ENCODE peak calls at places on chromosomes 13 and 19, in five cellular contexts. K is brain microvascular endothelial cell, O is lower leg skin, Y is heart right ventricle, U is tibial nerve. B is an unnamed sample.

GRCh38 chr13:27147530-27148170 is 24.0 kb downstream of the USP12 start:
- DNase-seq in K (no peak), Y (no peak), O (no peak), U (no peak), B (no peak)

GRCh38 chr19:48812094-48812929 is 1.5 kb upstream of the BCAT2 start:
- DNase-seq in Y (peak), K (peak), U (peak), O (peak), B (peak)

GRCh38 chr13:50149932-50150331 is 134.7 kb downstream of the KCNRG start:
- DNase-seq in K (no peak), Y (no peak), U (no peak), O (no peak), B (no peak)

GRCh38 chr13:79831556-79831955 is 350.6 kb downstream of the NDFIP2 start:
- DNase-seq in O (no peak), K (no peak), Y (no peak), U (no peak), B (no peak)

GRCh38 chr13:43881580-43881979 is 1.9 kb downstream of the LACC1 start:
- DNase-seq in O (no peak), K (no peak), U (no peak), Y (no peak), B (no peak)

GRCh38 chr19:13029893-13030292 is 34.6 kb downstream of the NFIX start:
- DNase-seq in U (no peak), K (no peak), Y (no peak), O (no peak), B (no peak)

GRCh38 chr13:114048463-114048862 is 74.6 kb upstream of the C13orf46 start:
- DNase-seq in U (no peak), Y (no peak), O (no peak), K (no peak), B (no peak)

GRCh38 chr19:52474351-52475127 is 21.2 kb downstream of the ZNF578 start:
- DNase-seq in U (no peak), Y (no peak), K (no peak), O (no peak), B (no peak)

GRCh38 chr13:94323746-94324408 is 155.6 kb downstream of the DCT start:
- DNase-seq in K (no peak), Y (no peak), U (no peak), O (no peak), B (no peak)

DNA sequence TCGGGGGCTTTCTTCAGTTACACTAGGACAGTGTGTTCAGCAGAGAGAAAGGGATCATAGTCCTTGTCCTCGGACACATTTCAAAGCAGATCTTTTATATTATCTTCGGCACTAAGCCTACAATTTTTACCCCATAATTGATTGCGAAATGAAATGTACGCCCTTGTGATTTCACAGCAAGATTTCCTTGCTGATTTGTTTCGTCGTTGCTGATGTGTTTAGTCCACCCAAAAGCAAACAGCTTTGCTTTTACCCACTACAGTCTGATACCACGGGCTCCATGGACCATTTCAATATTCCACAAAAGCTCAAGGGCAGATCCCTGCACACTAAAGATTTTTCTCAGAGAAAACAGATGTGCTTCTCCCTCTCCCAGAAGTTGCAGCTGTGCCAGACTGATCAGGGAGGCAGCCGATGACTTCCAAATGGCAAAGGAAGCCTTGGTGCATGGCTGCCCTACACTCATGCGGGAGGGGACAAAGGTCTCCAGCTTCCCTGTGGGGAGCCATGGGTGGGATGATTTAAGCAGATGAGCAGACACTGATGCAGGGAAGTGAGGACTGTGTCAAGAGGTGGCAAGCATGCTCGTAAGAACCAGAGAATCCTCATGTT is 81.2 kb downstream of the STK24 start:
- DNase-seq in U (no peak), Y (no peak), O (no peak), K (no peak), B (peak)
- H3K4me3 ChIP-seq in U (no peak), Y (no peak), O (no peak), K (no peak), B (peak)

GRCh38 chr19:31553112-31553843 is 204.0 kb upstream of the TSHZ3 start:
- DNase-seq in Y (no peak), O (no peak), U (peak), K (no peak), B (no peak)

GRCh38 chr19:31553844-31554215 is 204.6 kb upstream of the TSHZ3 start:
- DNase-seq in K (no peak), U (peak), Y (no peak), O (no peak), B (no peak)

GRCh38 chr19:31559494-31559893 is 210.3 kb upstream of the TSHZ3 start:
- DNase-seq in O (peak), U (no peak), Y (no peak), K (no peak), B (no peak)

GRCh38 chr19:31554360-31554759 is 205.1 kb upstream of the TSHZ3 start:
- DNase-seq in O (no peak), Y (no peak), U (peak), K (no peak), B (no peak)

GRCh38 chr19:31555634-31556215 is 206.5 kb upstream of the TSHZ3 start:
- DNase-seq in Y (no peak), K (no peak), U (no peak), O (no peak), B (no peak)
- TF ChIP-seq CTCF in Y (no peak), K (no peak), U (no peak), O (no peak), B (no peak)

GRCh38 chr19:1752009-1752756 is 1.1 kb upstream of the ONECUT3 start:
- DNase-seq in K (no peak), O (no peak), Y (no peak), U (no peak), B (no peak)
- H3K4me3 ChIP-seq in K (no peak), O (no peak), Y (no peak), U (no peak), B (no peak)

GRCh38 chr13:52652980-52653303 is 306 bp downstream of the SUGT1 start:
- DNase-seq in Y (no peak), O (no peak), K (no peak), U (no peak), B (no peak)
- TF ChIP-seq CTCF in Y (peak), O (no peak), K (no peak), U (no peak), B (no peak)

GRCh38 chr19:4378886-4379285 is 21.5 kb downstream of the SH3GL1 start:
- DNase-seq in K (no peak), U (no peak), Y (no peak), O (no peak), B (no peak)
- H3K4me3 ChIP-seq in K (no peak), U (no peak), Y (no peak), O (no peak), B (no peak)

GRCh38 chr13:21022694-21023325 is 38.6 kb downstream of the LATS2 start:
- DNase-seq in O (peak), K (no peak), Y (no peak), U (no peak), B (no peak)
- TF ChIP-seq CTCF in O (no peak), K (peak), Y (no peak), U (no peak), B (no peak)

DNA sequence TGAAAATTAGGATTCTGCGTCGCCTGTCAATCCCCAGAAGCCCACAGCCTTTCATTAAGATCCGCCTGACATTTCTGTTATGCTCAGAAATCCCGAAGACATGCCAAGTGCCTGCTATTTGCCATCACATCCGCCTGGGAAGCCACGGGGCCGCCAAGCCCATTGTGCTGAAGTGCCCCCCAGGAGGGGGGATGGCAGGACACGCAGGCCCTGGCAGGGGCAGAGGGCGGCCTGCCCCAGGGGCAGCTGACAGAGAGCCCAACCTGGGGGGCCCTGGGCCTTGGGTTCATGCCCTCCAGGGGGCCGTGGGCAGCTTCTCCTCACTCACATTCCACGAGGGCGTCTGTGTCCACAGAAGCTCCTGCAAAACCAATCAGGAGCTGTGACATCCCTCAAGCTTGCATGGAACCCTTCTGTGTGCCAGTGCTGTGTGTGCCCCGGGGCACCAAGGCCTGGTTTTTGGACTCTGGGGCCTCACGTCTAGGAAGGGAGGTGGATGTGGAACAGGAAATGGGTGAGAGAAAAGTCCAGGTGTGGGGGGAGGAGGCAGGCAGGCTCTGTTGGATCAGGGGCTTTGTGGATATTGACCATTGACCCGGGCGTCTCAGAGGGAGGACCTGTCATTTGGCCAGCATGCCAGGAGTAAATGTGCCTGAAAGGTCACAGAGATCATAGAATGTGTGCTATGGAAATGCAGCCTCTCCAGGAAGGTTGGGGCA is 122.9 kb downstream of the URI1 start:
- DNase-seq in U (no peak), K (no peak), Y (no peak), O (peak), B (no peak)
- H3K4me3 ChIP-seq in U (no peak), K (no peak), Y (no peak), O (no peak), B (no peak)

GRCh38 chr19:3467437-3468198 is 12.7 kb downstream of the SMIM24 start:
- DNase-seq in Y (no peak), K (no peak), O (no peak), U (no peak), B (no peak)

GRCh38 chr19:3470500-3471128 is 9.7 kb downstream of the SMIM24 start:
- DNase-seq in K (no peak), Y (no peak), O (no peak), U (no peak), B (no peak)

GRCh38 chr19:3471954-3472655 is 8.2 kb downstream of the SMIM24 start:
- DNase-seq in O (no peak), Y (peak), K (no peak), U (no peak), B (no peak)

GRCh38 chr19:3468211-3468610 is 12.1 kb downstream of the SMIM24 start:
- DNase-seq in U (no peak), K (no peak), O (no peak), Y (no peak), B (no peak)

DNA sequence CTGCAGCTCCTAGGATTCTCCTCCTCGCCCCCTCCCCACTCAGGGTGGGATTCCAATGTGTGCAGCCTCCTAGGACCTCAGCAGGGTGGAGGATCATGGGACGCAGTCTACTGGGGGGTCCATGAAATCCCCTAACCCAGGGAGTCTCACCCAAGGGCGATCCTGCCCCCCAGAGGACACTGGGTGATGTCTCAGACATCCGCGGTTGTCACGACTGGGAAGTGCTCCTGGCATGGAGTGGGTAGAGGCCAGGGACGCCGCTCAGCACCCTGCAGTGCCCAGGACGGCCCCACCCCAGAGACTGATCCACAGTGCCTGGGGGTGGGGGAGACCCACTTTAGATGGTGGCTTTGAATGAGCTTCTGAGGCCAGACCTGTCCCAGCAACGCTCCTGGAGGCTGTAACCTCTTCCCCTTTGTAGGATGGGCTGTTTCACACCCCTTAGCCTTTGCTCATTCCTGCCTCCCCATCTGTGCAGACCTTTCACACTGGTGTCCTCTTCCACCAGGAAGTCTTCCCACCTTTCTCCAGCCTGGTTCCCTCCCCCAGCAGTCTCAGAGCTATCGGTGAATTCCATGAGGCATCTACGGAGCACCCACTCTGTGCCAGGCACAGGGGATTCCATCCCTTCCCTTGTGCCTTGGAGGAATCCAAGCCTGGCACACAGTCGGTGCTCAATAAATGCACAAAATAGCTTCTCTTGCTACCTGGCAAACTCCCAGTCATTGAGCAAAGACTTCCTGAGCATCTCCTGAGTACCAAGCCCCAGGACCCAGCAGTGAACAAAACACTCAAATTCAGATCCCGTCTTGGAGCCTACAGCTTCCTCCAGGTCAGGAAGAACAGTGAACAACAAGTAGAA is 10.5 kb downstream of the SMIM24 start:
- DNase-seq in U (no peak), K (no peak), O (no peak), Y (no peak), B (peak)
- TF ChIP-seq CTCF in U (no peak), K (peak), O (no peak), Y (peak), B (no peak)

DNA sequence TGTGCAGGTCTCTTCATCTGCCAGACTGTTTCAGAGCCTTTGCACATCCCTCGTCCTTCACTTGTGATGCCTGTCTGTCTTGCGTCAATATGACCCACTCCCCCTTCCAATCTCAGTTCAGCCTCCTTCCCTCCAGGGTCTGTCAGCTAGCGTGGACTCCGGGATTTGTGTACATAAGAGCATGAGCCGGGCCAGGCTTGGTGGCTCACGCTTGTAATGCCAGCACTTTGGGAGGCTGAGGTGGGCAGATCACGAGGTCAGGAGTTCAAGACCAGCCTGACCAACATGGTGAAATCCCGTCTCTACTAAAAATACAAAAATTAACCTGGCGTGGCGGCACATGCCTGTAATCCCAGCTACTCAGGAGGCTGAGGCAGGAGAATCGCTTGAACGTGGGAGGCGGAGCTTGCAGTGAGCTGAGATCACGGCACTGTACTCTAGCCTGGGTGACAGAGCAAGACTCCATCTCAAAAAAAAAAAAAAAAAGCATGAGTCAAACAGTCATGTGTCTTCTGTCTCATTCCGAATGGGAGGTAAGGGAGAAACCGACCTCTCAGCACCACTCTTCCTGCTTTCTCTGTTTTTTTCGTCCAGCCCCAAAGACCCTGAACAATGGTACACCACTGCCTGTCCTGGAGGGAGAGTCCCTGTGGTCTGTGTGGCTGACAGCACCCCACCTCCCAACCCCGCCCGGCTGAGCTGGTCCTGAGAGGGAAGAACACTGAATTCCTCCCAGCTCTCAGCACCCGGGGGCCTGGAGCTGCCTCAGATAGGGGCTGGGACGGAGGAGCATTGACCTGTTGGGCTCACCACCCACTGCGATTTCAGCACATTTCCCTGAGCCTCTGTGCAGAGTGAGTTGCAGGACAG is 2.4 kb upstream of the SIGLEC9 start:
- DNase-seq in Y (no peak), U (no peak), O (no peak), K (peak), B (no peak)
- H3K4me3 ChIP-seq in Y (no peak), U (no peak), O (no peak), K (no peak), B (no peak)

GRCh38 chr19:39474139-39474620 is 6.5 kb upstream of the TIMM50 start:
- DNase-seq in Y (peak), U (no peak), K (peak), O (peak), B (no peak)
- TF ChIP-seq CTCF in Y (peak), U (peak), K (peak), O (no peak), B (peak)

B was measured in foreskin fibroblast.